ENCODE peak calls at places on chromosome 6, in four cellular contexts. J is AG09309; U is fibroblast of mammary gland; N is CD8-positive, alpha-beta T cell. P is an unnamed sample.

GRCh38 chr6:146149770-146150169 is 120.9 kb downstream of the GRM1 start:
- DNase-seq in U (no peak), J (no peak), N (no peak), P (no peak)

GRCh38 chr6:155120034-155120433 is 124.9 kb downstream of the TIAM2 start:
- DNase-seq in N (no peak), J (no peak), U (no peak), P (no peak)

GRCh38 chr6:25404693-25405169 is 125.6 kb downstream of the CARMIL1 start:
- DNase-seq in J (no peak), N (peak; percentile 24), U (no peak), P (no peak)

GRCh38 chr6:27854421-27854820 is 57.8 kb downstream of the OR2B2 start:
- DNase-seq in J (no peak), N (no peak), U (no peak), P (no peak)

GRCh38 chr6:154274175-154274574 is 82.4 kb downstream of the IPCEF1 start:
- DNase-seq in N (no peak), J (no peak), U (no peak), P (no peak)

GRCh38 chr6:91653954-91654843 is 1067.3 kb upstream of the MAP3K7 start:
- DNase-seq in J (no peak), U (no peak), N (no peak), P (no peak)

GRCh38 chr6:27183082-27183832 is 64.2 kb upstream of the PRSS16 start:
- DNase-seq in J (no peak), N (no peak), U (no peak), P (no peak)

GRCh38 chr6:10399451-10399850 is 15.4 kb downstream of the TFAP2A start:
- DNase-seq in U (no peak), N (no peak), J (no peak), P (no peak)

GRCh38 chr6:37987008-37987407 is 167.5 kb downstream of the ZFAND3 start:
- DNase-seq in U (peak; percentile 51), J (no peak), N (no peak), P (no peak)

GRCh38 chr6:167996424-167997199 is 859 bp upstream of the KIF25 start:
- DNase-seq in J (no peak), N (no peak), U (no peak), P (no peak)

GRCh38 chr6:133446789-133447188 is 205.6 kb downstream of the EYA4 start:
- DNase-seq in N (no peak), J (no peak), U (no peak), P (no peak)

GRCh38 chr6:2478200-2478599 is 232.8 kb upstream of the GMDS start:
- DNase-seq in U (peak; percentile 12), J (no peak), N (no peak), P (peak; percentile 29)

GRCh38 chr6:149026530-149026942 is 279.7 kb downstream of the UST start:
- DNase-seq in N (no peak), U (peak; percentile 97), J (peak; percentile 88), P (no peak)

GRCh38 chr6:43724914-43725642 is 37.5 kb upstream of the MRPS18A start:
- DNase-seq in J (peak; percentile 95), N (peak; percentile 66), U (peak; percentile 97), P (no peak)

GRCh38 chr6:158972241-158973233 is 27.5 kb downstream of the RSPH3 start:
- DNase-seq in N (no peak), U (peak; percentile 66), J (peak; percentile 24), P (peak; percentile 10)

GRCh38 chr6:12138377-12138776 is 126.3 kb downstream of the HIVEP1 start:
- DNase-seq in J (no peak), N (peak; percentile 38), U (no peak), P (no peak)

GRCh38 chr6:84625510-84625909 is 138.9 kb downstream of the TBX18 start:
- DNase-seq in J (no peak), N (no peak), U (no peak), P (no peak)

GRCh38 chr6:25193147-25193864 is 85.9 kb upstream of the CARMIL1 start:
- DNase-seq in U (peak; percentile 99), N (no peak), J (peak; percentile 91), P (peak; percentile 87)

GRCh38 chr6:161074496-161075140 is 83.0 kb downstream of the MAP3K4 start:
- DNase-seq in J (no peak), N (no peak), U (no peak), P (no peak)

GRCh38 chr6:87945966-87946365 is 101.7 kb upstream of the SPACA1 start:
- DNase-seq in J (no peak), N (no peak), U (no peak), P (no peak)

GRCh38 chr6:35368038-35368887 is 25.9 kb downstream of the PPARD start:
- DNase-seq in U (peak; percentile 83), N (no peak), J (no peak), P (no peak)

GRCh38 chr6:155041781-155042279 is 46.7 kb downstream of the TIAM2 start:
- DNase-seq in U (no peak), N (no peak), J (no peak), P (no peak)

GRCh38 chr6:165804331-165805066 is 141.5 kb upstream of the PDE10A start:
- DNase-seq in U (peak; percentile 19), N (no peak), J (no peak), P (no peak)

GRCh38 chr6:13437597-13437996 is 49.8 kb downstream of the GFOD1 start:
- DNase-seq in N (no peak), J (no peak), U (no peak), P (no peak)

DNA sequence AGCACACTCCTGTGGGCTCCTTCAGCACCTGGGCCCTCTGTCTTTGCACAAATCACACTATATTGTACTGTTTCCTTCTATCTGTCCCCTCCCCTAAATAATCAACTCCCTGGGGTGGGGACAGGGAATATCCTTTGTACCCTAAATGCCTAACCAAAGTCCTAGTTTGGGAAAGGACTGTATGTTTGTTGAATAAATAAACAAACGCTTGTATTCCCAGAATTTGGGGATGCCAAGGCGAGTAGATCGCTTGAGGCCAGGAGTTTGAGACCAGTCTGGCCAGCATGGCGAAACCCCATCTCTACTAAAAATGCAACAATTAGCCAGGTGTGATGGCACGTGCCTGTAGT is 322.7 kb downstream of the SYNE1 start:
- DNase-seq in N (no peak), J (no peak), U (no peak), P (no peak)
- TF ChIP-seq CTCF in N (no peak), J (no peak), U (no peak), P (no peak)

DNA sequence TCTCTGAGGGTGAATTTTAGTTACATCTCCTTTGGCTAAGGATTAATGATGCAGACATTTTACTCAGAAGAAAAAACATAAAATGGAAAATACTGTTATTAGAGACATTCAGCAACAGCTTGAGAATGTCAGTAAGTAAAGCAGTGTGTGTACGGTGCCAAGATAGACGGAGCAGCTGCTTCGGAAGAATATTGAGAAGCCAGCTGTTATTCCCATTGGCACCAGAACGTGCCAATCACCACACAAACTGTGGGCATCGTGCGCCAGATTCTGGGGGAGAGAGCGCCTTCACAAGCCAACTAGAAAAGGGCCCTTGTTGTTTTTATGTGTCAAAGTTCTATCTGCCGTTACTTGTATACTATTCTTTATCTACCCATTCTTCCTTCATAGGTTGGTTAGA is 163.4 kb downstream of the MTFR2 start:
- DNase-seq in J (no peak), U (no peak), N (no peak), P (no peak)
- H3K4me3 ChIP-seq in J (no peak overlapping the region), U (no peak overlapping the region), N (no peak overlapping the region), P (no peak overlapping the region)

DNA sequence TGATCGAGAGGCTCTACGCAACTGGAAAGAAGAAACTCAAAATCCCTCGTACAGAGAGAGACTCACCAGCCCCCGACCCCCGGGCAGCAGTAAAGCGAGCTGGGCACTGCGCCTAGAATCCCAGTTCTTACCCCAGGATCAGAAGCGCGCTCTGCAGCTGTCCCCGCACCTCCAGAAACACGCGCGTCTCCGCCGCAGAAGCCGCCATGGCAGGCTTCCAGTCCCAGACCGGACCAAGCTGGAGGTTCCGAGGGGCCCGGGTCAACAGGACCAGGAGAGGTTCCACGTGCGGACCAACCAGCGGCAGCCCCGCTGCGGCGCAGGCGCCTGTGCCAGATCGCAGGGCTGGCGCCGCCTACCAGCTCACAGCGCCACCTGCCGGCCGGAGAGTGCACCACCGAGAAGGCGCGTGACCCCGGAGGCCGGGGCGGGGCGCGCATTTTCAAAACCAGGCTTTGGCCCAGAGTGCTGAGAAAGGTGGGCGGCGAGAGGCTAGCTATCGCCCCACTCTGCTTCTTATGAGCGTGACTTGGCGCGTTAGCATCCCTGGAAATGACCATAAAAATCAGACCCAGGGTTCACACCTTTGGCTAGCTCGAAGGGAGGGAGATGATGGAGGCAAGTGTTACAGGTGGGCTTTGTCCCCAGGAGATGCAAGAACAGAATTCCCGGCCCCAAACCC is at the start of gene UBE3D:
- DNase-seq in N (peak; percentile 95), U (peak; percentile 74), J (peak; percentile 25), P (no peak)
- TF ChIP-seq CTCF in N (peak; percentile 96), U (peak; percentile 57), J (peak; percentile 77), P (peak; percentile 81)

DNA sequence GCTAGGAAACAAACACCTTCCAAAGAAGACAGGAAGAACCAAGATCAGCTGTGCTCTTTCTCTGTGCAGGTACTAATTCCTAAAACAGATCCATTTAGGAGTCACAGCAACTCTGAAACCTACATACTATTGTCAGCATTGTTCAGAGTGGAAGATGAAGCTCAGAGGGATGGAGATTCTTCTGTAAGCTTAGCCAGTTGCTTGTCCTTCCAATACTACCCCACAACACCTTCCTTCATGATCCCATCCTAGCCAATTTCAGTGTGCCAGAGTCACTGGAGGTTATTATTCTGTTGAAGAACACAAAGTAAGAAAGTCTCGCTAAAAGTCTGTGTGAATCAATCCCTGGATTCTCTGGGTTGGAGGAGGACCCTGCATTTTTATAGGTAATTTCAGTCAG is 2.3 kb downstream of the POPDC3 start:
- DNase-seq in U (no peak), N (no peak), J (no peak), P (no peak)
- H3K4me3 ChIP-seq in U (no peak overlapping the region), N (no peak overlapping the region), J (no peak overlapping the region), P (no peak overlapping the region)

GRCh38 chr6:81743649-81744048 is 8.8 kb downstream of the TENT5A start:
- DNase-seq in J (no peak), N (no peak), U (no peak), P (no peak)
- TF ChIP-seq CTCF in J (no peak), N (no peak), U (no peak), P (no peak)

P was measured in epithelial cell of proximal tubule.